ENCODE peak calls at places on chromosomes 3 and 15, in seven cellular contexts. M is SK-N-SH, C is H1, T is K562, I is HepG2, E is HCT116, O is GM12878. H is an unnamed sample.

GRCh38 chr3:11995061-11995460 is 9.1 kb upstream of the SYN2 start:
- DNase-seq in M (peak), C (no peak), T (no peak), I (no peak), E (no peak), O (no peak), H (no peak)

GRCh38 chr3:129344540-129345220 is 66.0 kb downstream of the HMCES start:
- DNase-seq in M (no peak), C (no peak), T (peak), I (no peak), E (no peak), O (no peak), H (no peak)

GRCh38 chr15:90664650-90665287 is 52.4 kb upstream of the BLM start:
- DNase-seq in M (peak), C (no peak), T (peak), I (peak), E (no peak), O (no peak), H (peak)

GRCh38 chr3:186821429-186822367 is 15.4 kb upstream of the RFC4 start:
- DNase-seq in M (peak), C (no peak), T (peak), I (peak), E (peak), O (no peak), H (peak)

GRCh38 chr15:92121047-92121446 is 267.5 kb downstream of the SLCO3A1 start:
- DNase-seq in M (no peak), C (no peak), T (no peak), I (no peak), E (no peak), O (no peak), H (peak)

GRCh38 chr3:143010024-143010423 is 8.7 kb downstream of the U2SURP start:
- DNase-seq in M (no peak), C (no peak), T (no peak), I (no peak), E (no peak), O (no peak), H (no peak)

GRCh38 chr3:159913712-159914414 is 74.8 kb upstream of the IL12A start:
- DNase-seq in M (no peak), C (no peak), T (no peak), I (no peak), E (no peak), O (no peak), H (no peak)

GRCh38 chr3:53772562-53773329 is 73.5 kb downstream of the CHDH start:
- DNase-seq in M (no peak), C (no peak), T (no peak), I (no peak), E (no peak), O (no peak), H (no peak)

GRCh38 chr3:84066920-84067319 is 891.9 kb upstream of the CADM2 start:
- DNase-seq in M (no peak), C (peak), T (no peak), I (no peak), E (no peak), O (no peak), H (no peak)

GRCh38 chr15:52334491-52335160 is 39.0 kb upstream of the MYO5C start:
- DNase-seq in M (no peak), C (no peak), T (no peak), I (no peak), E (no peak), O (no peak), H (peak)

DNA sequence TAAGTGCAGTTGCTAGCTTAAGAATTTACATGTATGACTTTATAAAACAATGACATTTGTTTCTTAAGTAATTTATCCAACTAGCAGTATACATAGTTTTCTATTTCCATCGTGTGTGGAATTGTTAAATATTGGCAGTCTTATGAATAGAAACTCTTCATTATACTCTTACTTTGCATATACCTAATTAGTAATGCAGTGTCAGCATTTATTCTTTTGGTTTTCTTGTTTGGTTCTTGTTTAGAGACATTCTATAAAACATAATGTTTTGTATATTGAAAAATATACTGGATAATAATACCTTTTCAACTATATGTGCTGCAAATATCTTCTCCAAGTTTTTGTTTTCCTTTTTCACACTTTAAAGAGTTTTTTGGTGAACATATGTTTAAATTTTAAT is 760.2 kb downstream of the VGLL3 start:
- DNase-seq in M (no peak), C (no peak), T (no peak), I (no peak), E (no peak), O (no peak), H (no peak)
- TF ChIP-seq JUND in M (no peak), C (no peak), T (no peak), I (no peak), E (no peak), O (no peak), H (no peak)

GRCh38 chr3:124631727-124632126 is 98.5 kb upstream of the UMPS start:
- DNase-seq in M (no peak), C (no peak), T (no peak), I (no peak), E (no peak), O (no peak), H (no peak)

GRCh38 chr3:124630994-124631393 is 99.3 kb upstream of the UMPS start:
- DNase-seq in M (no peak), C (no peak), T (no peak), I (no peak), E (no peak), O (no peak), H (no peak)

GRCh38 chr3:124629492-124629891 is 100.8 kb upstream of the UMPS start:
- DNase-seq in M (no peak), C (no peak), T (no peak), I (no peak), E (no peak), O (no peak), H (no peak)

GRCh38 chr3:124627501-124627908 is 102.7 kb upstream of the UMPS start:
- DNase-seq in M (no peak), C (no peak), T (no peak), I (no peak), E (no peak), O (no peak), H (no peak)

GRCh38 chr3:124628865-124629264 is 101.4 kb upstream of the UMPS start:
- DNase-seq in M (no peak), C (no peak), T (no peak), I (no peak), E (no peak), O (no peak), H (no peak)
- TF ChIP-seq JUND in M (no peak), C (no peak), T (no peak), I (no peak), E (no peak), O (no peak), H (no peak)

DNA sequence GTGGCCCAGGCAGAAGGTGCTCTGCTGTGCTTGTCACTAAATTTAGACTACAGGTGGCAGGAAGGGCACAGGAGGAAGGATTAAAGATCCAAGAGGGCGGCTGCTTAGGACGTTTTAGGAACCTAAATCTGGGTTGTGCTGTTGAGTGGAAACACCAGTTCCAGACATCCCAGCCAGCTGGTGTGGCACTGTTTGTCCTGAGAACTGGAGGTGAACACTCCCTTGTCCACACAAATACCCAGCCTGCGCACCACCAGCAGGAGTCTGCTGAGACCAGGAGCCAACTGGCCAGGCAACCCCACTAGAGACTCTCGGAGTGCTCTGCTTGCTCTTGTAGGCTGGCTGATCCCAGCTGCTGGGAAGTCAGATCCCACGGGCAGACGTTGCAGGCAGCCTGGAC is 30.3 kb upstream of the UACA start:
- DNase-seq in M (no peak), C (no peak), T (no peak), I (no peak), E (no peak), O (no peak), H (no peak)
- TF ChIP-seq JUND in M (no peak), C (no peak), T (no peak), I (no peak), E (no peak), O (no peak), H (no peak)

DNA sequence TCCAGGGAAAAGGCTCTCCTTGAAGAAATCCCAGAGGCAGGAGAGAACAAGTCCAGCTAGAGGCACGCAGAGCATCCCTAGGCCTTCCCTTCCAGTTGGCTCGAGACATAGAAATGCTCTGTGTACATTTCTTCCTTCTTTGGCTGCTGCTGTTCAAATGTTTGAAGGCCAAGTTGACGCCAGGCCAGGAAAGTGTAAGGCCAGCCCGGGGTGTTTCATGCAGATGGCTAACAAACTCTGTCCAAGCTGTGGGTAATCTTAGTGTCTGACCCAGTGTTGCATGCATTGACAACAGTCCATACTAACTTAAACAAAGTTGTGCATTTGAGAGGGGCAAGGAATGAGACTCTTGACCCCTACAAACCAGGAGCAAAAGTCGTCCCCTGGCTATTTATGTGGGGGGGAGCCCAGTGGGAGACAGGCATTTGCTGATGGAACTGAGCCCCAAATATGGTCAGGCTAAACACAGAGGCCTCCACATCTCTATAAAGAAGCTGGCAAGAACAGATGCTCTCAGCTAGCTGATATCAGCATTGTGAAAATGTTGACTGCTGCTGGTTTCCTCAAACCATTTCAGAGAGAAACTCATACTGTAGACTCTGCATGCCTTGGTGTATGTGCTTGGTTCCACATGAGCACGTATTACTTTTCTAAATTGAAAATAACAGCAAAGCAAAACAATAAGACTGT is 139.5 kb downstream of the ADAMTS9 start:
- DNase-seq in M (no peak), C (no peak), T (no peak), I (no peak), E (no peak), O (no peak), H (no peak)
- TF ChIP-seq JUND in M (no peak), C (no peak), T (no peak), I (no peak), E (no peak), O (no peak), H (no peak)

DNA sequence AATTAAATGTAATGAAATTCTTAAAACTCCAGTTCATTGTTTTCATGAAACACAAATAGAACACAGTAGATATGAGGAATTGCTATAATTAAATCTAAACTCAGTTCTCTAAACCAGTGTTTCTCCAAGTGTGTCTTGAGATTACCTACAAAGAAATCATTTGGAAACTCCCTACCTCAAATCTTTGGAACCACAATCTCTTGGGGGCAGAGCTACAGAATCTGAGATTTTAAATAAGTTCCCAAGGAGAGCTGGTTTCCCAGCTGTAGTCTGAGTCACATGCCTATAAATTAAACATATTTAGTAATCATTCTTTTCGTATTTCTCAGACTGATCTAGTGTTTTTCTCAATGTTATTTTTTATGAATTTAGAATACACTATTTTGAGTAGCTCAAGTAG is 17.0 kb upstream of the ACTC1 start:
- DNase-seq in M (no peak), C (no peak), T (no peak), I (no peak), E (no peak), O (no peak), H (no peak)
- TF ChIP-seq JUND in M (no peak), C (no peak), T (no peak), I (no peak), E (no peak), O (no peak), H (no peak)

DNA sequence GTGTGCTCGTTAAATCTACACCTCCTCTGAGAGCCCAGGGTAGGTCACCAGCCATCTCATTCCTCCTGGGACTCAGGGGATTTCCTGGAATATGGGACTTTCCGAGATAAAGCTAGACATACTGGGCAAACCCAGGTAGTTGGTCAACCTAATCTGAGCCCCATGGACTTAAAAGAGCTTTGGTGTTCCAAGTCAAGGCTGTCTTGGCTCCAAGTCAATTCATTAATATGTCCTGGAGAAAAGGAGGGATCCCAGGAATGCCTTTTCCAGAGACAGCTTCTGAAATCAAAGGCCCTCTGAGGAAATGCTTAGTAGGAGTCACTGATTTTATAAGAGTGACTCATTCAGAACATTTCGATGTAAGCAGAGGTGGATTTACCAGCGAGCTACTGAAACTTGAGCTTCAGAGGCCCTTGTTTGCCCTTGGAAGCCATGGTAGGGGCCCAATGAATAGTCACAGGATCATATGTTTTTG is 137.3 kb upstream of the UBE2E1 start:
- DNase-seq in M (no peak), C (no peak), T (no peak), I (no peak), E (peak), O (no peak), H (no peak)
- TF ChIP-seq JUND in M (peak), C (no peak), T (no peak), I (no peak), E (peak), O (no peak), H (no peak)

GRCh38 chr15:62770111-62770660 is 272.4 kb upstream of the TPM1 start:
- DNase-seq in M (no peak), C (no peak), T (no peak), I (no peak), E (no peak), O (no peak), H (no peak)

GRCh38 chr15:62770752-62771151 is 271.8 kb upstream of the TPM1 start:
- DNase-seq in M (no peak), C (no peak), T (no peak), I (no peak), E (peak), O (no peak), H (no peak)

GRCh38 chr15:62771234-62771633 is 271.3 kb upstream of the TPM1 start:
- DNase-seq in M (no peak), C (no peak), T (no peak), I (no peak), E (no peak), O (no peak), H (no peak)

GRCh38 chr15:62766599-62766998 is 275.9 kb upstream of the TPM1 start:
- DNase-seq in M (peak), C (no peak), T (no peak), I (no peak), E (no peak), O (no peak), H (no peak)

DNA sequence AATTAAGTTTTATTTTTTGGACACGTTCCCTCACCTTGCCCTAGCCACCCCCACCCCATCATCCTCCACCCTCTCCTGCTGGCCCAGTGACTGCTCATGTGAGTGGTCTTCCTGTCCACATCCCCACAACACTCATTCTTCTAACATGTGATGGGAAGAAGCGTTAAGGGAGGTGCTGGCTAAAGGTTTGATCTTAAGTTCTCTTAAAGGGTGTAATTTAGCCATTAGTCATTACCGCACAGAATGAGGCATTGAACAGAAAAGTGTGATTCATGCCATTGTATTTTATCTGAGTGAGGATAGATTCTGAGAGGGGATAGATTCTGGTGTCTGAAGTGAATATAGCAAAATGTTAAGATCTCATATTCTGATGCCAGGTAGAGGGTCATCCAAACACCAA is 272.9 kb upstream of the TPM1 start:
- DNase-seq in M (no peak), C (no peak), T (no peak), I (no peak), E (peak), O (no peak), H (no peak)
- TF ChIP-seq JUND in M (peak), C (no peak), T (no peak), I (no peak), E (peak), O (no peak), H (no peak)